ENCODE peak calls at places on chromosomes 3 and 15, in ten cellular contexts. U is nucleus accumbens; L is astrocyte of the spinal cord; C is fibroblast of mammary gland; R is stimulated activated CD4-positive, alpha-beta T cell treated with anti-CD3 and anti-CD28 coated beads, Interleukin-2, amount 100 ng/mL, for 24 hours; W is HS-5; X is breast epithelium; G is caudate nucleus; J is HAP-1; S is putamen. Q is an unnamed sample.

GRCh38 chr3:195162033-195162669 is 108.8 kb downstream of the XXYLT1 start:
- DNase-seq in G (no peak), U (no peak), S (no peak), X (no peak), C (no peak), L (no peak), R (no peak), J (no peak), W (no peak), Q (no peak)

GRCh38 chr3:79052054-79052681 is 715.6 kb downstream of the ROBO1 start:
- DNase-seq in C (peak), J (peak), W (no peak), L (peak), G (no peak), X (no peak), S (no peak), R (no peak), U (no peak), Q (no peak)

GRCh38 chr3:118817748-118818165 is 216.9 kb downstream of the IGSF11 start:
- DNase-seq in S (peak), L (peak), J (peak), U (no peak), G (no peak), W (peak), X (no peak), C (peak), R (peak), Q (peak)

GRCh38 chr3:95654567-95655362 is 1159.6 kb upstream of the EPHA6 start:
- DNase-seq in R (no peak), U (no peak), L (no peak), X (no peak), C (no peak), W (no peak), G (no peak), J (no peak), S (no peak), Q (no peak)

GRCh38 chr3:69367586-69367985 is 18.3 kb downstream of the FRMD4B start:
- DNase-seq in X (no peak), R (no peak), C (no peak), J (no peak), G (no peak), U (no peak), W (no peak), S (no peak), L (no peak), Q (no peak)

GRCh38 chr3:180680097-180680430 is 775 bp upstream of the CCDC39 start:
- DNase-seq in J (peak), G (no peak), C (peak), X (no peak), R (peak), L (peak), S (peak), W (peak), U (no peak), Q (no peak)

GRCh38 chr3:20225769-20226168 is 39.8 kb upstream of the SGO1 start:
- DNase-seq in J (peak), U (no peak), L (peak), G (no peak), X (no peak), S (peak), C (peak), W (peak), R (no peak), Q (no peak)

GRCh38 chr15:41944313-41944940 is 27.9 kb downstream of the EHD4 start:
- DNase-seq in U (no peak), C (peak), J (no peak), S (no peak), L (peak), G (no peak), W (peak), R (no peak), X (peak), Q (no peak)

GRCh38 chr15:96246057-96246456 is 84.4 kb upstream of the NR2F2 start:
- DNase-seq in X (no peak), S (no peak), U (no peak), W (no peak), C (no peak), J (no peak), G (no peak), L (no peak), R (no peak), Q (no peak)

GRCh38 chr3:195040773-195041520 is 230.0 kb downstream of the XXYLT1 start:
- DNase-seq in X (no peak), L (no peak), R (no peak), G (no peak), U (no peak), S (no peak), C (no peak), W (no peak), J (no peak), Q (no peak)

GRCh38 chr3:158091526-158091925 is 14.7 kb downstream of the SHOX2 start:
- DNase-seq in S (no peak), W (no peak), G (no peak), U (no peak), J (no peak), X (no peak), R (no peak), L (peak), C (peak), Q (no peak)

GRCh38 chr3:174125267-174125844 is 727.8 kb downstream of the NLGN1 start:
- DNase-seq in R (no peak), L (peak), G (no peak), S (no peak), U (no peak), W (no peak), J (peak), X (no peak), C (peak), Q (no peak)

GRCh38 chr15:31279221-31280036 is 47.2 kb upstream of the KLF13 start:
- DNase-seq in W (no peak), G (no peak), U (no peak), R (peak), S (no peak), C (no peak), L (no peak), J (no peak), X (peak), Q (no peak)

GRCh38 chr3:187739561-187740445 is 5.5 kb downstream of the BCL6 start:
- DNase-seq in U (peak), R (peak), G (peak), X (peak), S (peak), W (no peak), C (peak), L (peak), J (peak), Q (no peak)

GRCh38 chr3:161372321-161373260 is 1.3 kb upstream of the SPTSSB start:
- DNase-seq in R (peak), J (peak), C (no peak), S (peak), L (peak), U (peak), W (no peak), X (no peak), G (peak), Q (no peak)

GRCh38 chr15:31292391-31293020 is 34.1 kb upstream of the KLF13 start:
- DNase-seq in S (peak), G (no peak), R (peak), C (no peak), X (peak), J (no peak), W (no peak), U (peak), L (no peak), Q (no peak)

GRCh38 chr3:110526732-110527727 is 544.6 kb upstream of the NECTIN3 start:
- DNase-seq in C (peak), G (no peak), L (peak), R (no peak), S (no peak), J (peak), X (no peak), W (peak), U (no peak), Q (peak)

GRCh38 chr15:101133751-101134261 is 118.0 kb downstream of the CHSY1 start:
- DNase-seq in G (no peak), W (no peak), X (no peak), R (no peak), J (no peak), U (no peak), S (no peak), L (no peak), C (no peak), Q (no peak)

GRCh38 chr3:102733811-102734574 is 299.2 kb downstream of the ZPLD1 start:
- DNase-seq in J (peak), S (no peak), C (no peak), G (no peak), U (no peak), X (no peak), R (no peak), W (peak), L (peak), Q (no peak)

GRCh38 chr3:77939726-77940125 is 899.8 kb downstream of the ROBO2 start:
- DNase-seq in C (no peak), S (no peak), R (no peak), L (peak), X (no peak), J (no peak), G (no peak), W (no peak), U (no peak), Q (no peak)

GRCh38 chr3:107377151-107377550 is at the start of gene CCDC54:
- DNase-seq in J (no peak), R (no peak), W (no peak), S (no peak), G (no peak), X (no peak), U (no peak), L (no peak), C (peak), Q (no peak)

GRCh38 chr15:27499719-27500118 is 528.7 kb downstream of the GABRG3 start:
- DNase-seq in R (no peak), S (no peak), J (no peak), W (no peak), U (no peak), L (no peak), X (no peak), C (no peak), G (no peak), Q (no peak)

GRCh38 chr3:190973760-190974159 is 111.3 kb upstream of the GMNC start:
- DNase-seq in G (no peak), W (no peak), C (no peak), L (no peak), S (no peak), X (no peak), U (no peak), J (no peak), R (no peak), Q (no peak)

GRCh38 chr3:108818404-108818803 is 4.2 kb upstream of the TRAT1 start:
- DNase-seq in J (peak), W (no peak), U (no peak), C (peak), S (no peak), G (no peak), R (peak), X (no peak), L (no peak), Q (no peak)

GRCh38 chr3:38137615-38138346 is 680 bp upstream of the MYD88 start:
- DNase-seq in X (no peak), U (no peak), R (peak), C (no peak), G (no peak), J (peak), S (no peak), W (no peak), L (no peak), Q (no peak)

GRCh38 chr3:188905991-188906635 is 265.7 kb upstream of the TPRG1 start:
- DNase-seq in W (no peak), R (no peak), J (no peak), G (peak), X (peak), L (no peak), U (peak), S (peak), C (no peak), Q (no peak)

GRCh38 chr3:153970735-153971347 is 150.3 kb upstream of the ARHGEF26 start:
- DNase-seq in G (no peak), C (peak), J (no peak), R (no peak), S (peak), W (no peak), L (peak), X (no peak), U (no peak), Q (no peak)

GRCh38 chr3:187473778-187474406 is 105.7 kb downstream of the RTP4 start:
- DNase-seq in L (peak), X (no peak), S (no peak), C (peak), J (no peak), R (no peak), W (peak), U (no peak), G (no peak), Q (no peak)

GRCh38 chr15:66714543-66714981 is 12.5 kb downstream of the SMAD6 start:
- DNase-seq in G (no peak), J (no peak), X (no peak), L (no peak), C (peak), R (no peak), W (no peak), U (no peak), S (no peak), Q (no peak)

GRCh38 chr3:147184794-147185193 is 221.5 kb downstream of the ZIC4 start:
- DNase-seq in G (no peak), U (no peak), R (no peak), S (no peak), J (no peak), X (no peak), C (no peak), W (no peak), L (no peak), Q (no peak)

GRCh38 chr15:48802867-48803266 is 8.0 kb downstream of the CEP152 start:
- DNase-seq in L (peak), G (no peak), X (no peak), J (no peak), W (peak), S (no peak), R (no peak), C (peak), U (no peak), Q (peak)

GRCh38 chr3:190854062-190854461 is 8.4 kb downstream of the GMNC start:
- DNase-seq in X (no peak), G (no peak), W (no peak), L (no peak), U (no peak), S (no peak), C (no peak), J (no peak), R (no peak), Q (no peak)

GRCh38 chr3:37974121-37974927 is 16.3 kb upstream of the VILL start:
- DNase-seq in J (peak), L (peak), R (peak), U (peak), S (peak), X (no peak), W (no peak), G (peak), C (peak), Q (no peak)

GRCh38 chr15:79523266-79523665 is 91.1 kb downstream of the MINAR1 start:
- DNase-seq in C (no peak), R (no peak), G (no peak), W (no peak), L (no peak), J (no peak), U (no peak), X (no peak), S (peak), Q (no peak)

GRCh38 chr3:149009732-149010131 is 18.4 kb downstream of the GYG1 start:
- DNase-seq in W (no peak), L (peak), U (no peak), C (peak), X (no peak), J (no peak), G (no peak), S (no peak), R (no peak), Q (no peak)

GRCh38 chr3:37772773-37773291 is 88.8 kb upstream of the CTDSPL start:
- DNase-seq in S (peak), L (no peak), R (no peak), J (no peak), G (peak), U (no peak), C (no peak), X (no peak), W (no peak), Q (no peak)

GRCh38 chr3:100335137-100335833 is 728 bp downstream of the NIT2 start:
- DNase-seq in C (peak), J (peak), U (no peak), S (no peak), L (peak), G (no peak), R (peak), W (no peak), X (no peak), Q (no peak)

Q was measured in epithelial cell of prostate.